ENCODE peak calls at places on chromosome 20, in four cellular contexts. S, J, R and N are unnamed samples.

GRCh38 chr20:63096681-63097335 is 90.0 kb upstream of the BHLHE23 start:
- DNase-seq in R (no peak), S (no peak), J (no peak), N (no peak)

GRCh38 chr20:55232647-55233046 is 757.3 kb downstream of the DOK5 start:
- DNase-seq in J (no peak), S (no peak), R (no peak), N (no peak)

GRCh38 chr20:19552144-19552895 is 205.7 kb upstream of the RIN2 start:
- DNase-seq in S (peak), R (no peak), J (no peak), N (no peak)

GRCh38 chr20:20711413-20711812 is 1.0 kb downstream of the RALGAPA2 start:
- DNase-seq in J (no peak), S (no peak), R (no peak), N (no peak)

GRCh38 chr20:40009542-40009941 is 679.5 kb downstream of the MAFB start:
- DNase-seq in J (no peak), R (no peak), S (no peak), N (no peak)

GRCh38 chr20:42313704-42314103 is 695.5 kb upstream of the CHD6 start:
- DNase-seq in R (no peak), J (no peak), S (no peak), N (no peak)

GRCh38 chr20:58645277-58645968 is 5.7 kb upstream of the STX16 start:
- DNase-seq in S (peak), J (no peak), R (no peak), N (no peak)

GRCh38 chr20:9323622-9324021 is 190.8 kb upstream of the LAMP5 start:
- DNase-seq in J (peak), R (peak), S (peak), N (no peak)

GRCh38 chr20:11687546-11688292 is 230.0 kb upstream of the BTBD3 start:
- DNase-seq in J (no peak), S (peak), R (no peak), N (no peak)

GRCh38 chr20:64146301-64146935 is 17.8 kb upstream of the MYT1 start:
- DNase-seq in S (no peak), J (no peak), R (no peak), N (no peak)

GRCh38 chr20:48995599-48995998 is 50.5 kb upstream of the CSE1L start:
- DNase-seq in R (no peak), J (no peak), S (no peak), N (no peak)

GRCh38 chr20:43925786-43926185 is 11.1 kb downstream of the TOX2 start:
- DNase-seq in S (no peak), J (no peak), R (no peak), N (no peak)

GRCh38 chr20:54263266-54263665 is 55.4 kb downstream of the PFDN4 start:
- DNase-seq in J (no peak), R (no peak), S (no peak), N (no peak)

GRCh38 chr20:61963149-61963548 is 102.5 kb downstream of the TAF4 start:
- DNase-seq in S (no peak), R (no peak), J (no peak), N (no peak)

GRCh38 chr20:43862438-43862837 is 52.2 kb upstream of the TOX2 start:
- DNase-seq in R (no peak), J (no peak), S (no peak), N (no peak)

GRCh38 chr20:31590717-31591225 is 14.3 kb upstream of the ID1 start:
- DNase-seq in R (peak), J (no peak), S (no peak), N (no peak)

GRCh38 chr20:46011631-46012482 is 3.1 kb downstream of the MMP9 start:
- DNase-seq in R (peak), S (peak), J (peak), N (no peak)

GRCh38 chr20:58647162-58647813 is 3.8 kb upstream of the STX16 start:
- DNase-seq in J (no peak), S (no peak), R (no peak), N (no peak)

GRCh38 chr20:38889792-38890496 is 36.3 kb upstream of the FAM83D start:
- DNase-seq in J (no peak), R (peak), S (no peak), N (no peak)

GRCh38 chr20:46333136-46333991 is 25.1 kb upstream of the CDH22 start:
- DNase-seq in R (no peak), J (no peak), S (no peak), N (no peak)

GRCh38 chr20:50284811-50285375 is 94.3 kb downstream of the CEBPB start:
- DNase-seq in S (no peak), R (no peak), J (no peak), N (no peak)

GRCh38 chr20:38623061-38623460 is 21.5 kb downstream of the ARHGAP40 start:
- DNase-seq in S (no peak), R (no peak), J (no peak), N (no peak)

GRCh38 chr20:49905415-49906091 is 9.8 kb downstream of the SPATA2 start:
- DNase-seq in J (no peak), S (no peak), R (no peak), N (no peak)

GRCh38 chr20:46894579-46894958 is at the start of gene EYA2:
- DNase-seq in R (no peak), S (no peak), J (no peak), N (no peak)

GRCh38 chr20:57380081-57380750 is 11.0 kb upstream of the RBM38 start:
- DNase-seq in S (no peak), R (no peak), J (no peak), N (no peak)

GRCh38 chr20:11790047-11790446 is 127.6 kb upstream of the BTBD3 start:
- DNase-seq in S (no peak), R (no peak), J (no peak), N (no peak)

GRCh38 chr20:15699431-15700146 is 873.7 kb downstream of the KIF16B start:
- DNase-seq in R (no peak), J (no peak), S (no peak), N (no peak)

GRCh38 chr20:60013296-60014142 is 55.3 kb downstream of the CDH26 start:
- DNase-seq in S (no peak), R (no peak), J (no peak), N (no peak)

GRCh38 chr20:45957021-45957941 is 14.7 kb downstream of the ZNF335 start:
- DNase-seq in J (no peak), R (no peak), S (no peak), N (no peak)

GRCh38 chr20:44123874-44124535 is 63.0 kb downstream of the JPH2 start:
- DNase-seq in R (no peak), J (no peak), S (no peak), N (no peak)

GRCh38 chr20:59662856-59663512 is 58.6 kb downstream of the PHACTR3 start:
- DNase-seq in R (no peak), S (no peak), J (no peak), N (no peak)

GRCh38 chr20:49899551-49900383 is 15.6 kb downstream of the SPATA2 start:
- DNase-seq in J (no peak), R (no peak), S (no peak), N (no peak)

GRCh38 chr20:44017905-44018683 is 103.4 kb downstream of the TOX2 start:
- DNase-seq in J (peak), S (no peak), R (peak), N (peak)

GRCh38 chr20:62740286-62741141 is 31.9 kb downstream of the NTSR1 start:
- DNase-seq in J (peak), S (peak), R (peak), N (peak)

GRCh38 chr20:21570285-21570992 is 56.6 kb upstream of the NKX2-2 start:
- DNase-seq in R (no peak), J (no peak), S (no peak), N (no peak)

GRCh38 chr20:58523072-58523681 is 8.0 kb upstream of the APCDD1L start:
- DNase-seq in R (no peak), S (no peak), J (no peak), N (no peak)

GRCh38 chr20:63962426-63963347 is 6.5 kb upstream of the UCKL1 start:
- DNase-seq in J (no peak), R (no peak), S (no peak), N (no peak)

GRCh38 chr20:4512891-4513550 is 208.7 kb upstream of the PRND start:
- DNase-seq in S (peak), R (no peak), J (peak), N (peak)

GRCh38 chr20:23047738-23048214 is 1.7 kb downstream of the THBD start:
- DNase-seq in R (no peak), S (no peak), J (no peak), N (no peak)
- TF ChIP-seq TCF7L2 in R (no peak), S (no peak), J (no peak), N (no peak)

DNA sequence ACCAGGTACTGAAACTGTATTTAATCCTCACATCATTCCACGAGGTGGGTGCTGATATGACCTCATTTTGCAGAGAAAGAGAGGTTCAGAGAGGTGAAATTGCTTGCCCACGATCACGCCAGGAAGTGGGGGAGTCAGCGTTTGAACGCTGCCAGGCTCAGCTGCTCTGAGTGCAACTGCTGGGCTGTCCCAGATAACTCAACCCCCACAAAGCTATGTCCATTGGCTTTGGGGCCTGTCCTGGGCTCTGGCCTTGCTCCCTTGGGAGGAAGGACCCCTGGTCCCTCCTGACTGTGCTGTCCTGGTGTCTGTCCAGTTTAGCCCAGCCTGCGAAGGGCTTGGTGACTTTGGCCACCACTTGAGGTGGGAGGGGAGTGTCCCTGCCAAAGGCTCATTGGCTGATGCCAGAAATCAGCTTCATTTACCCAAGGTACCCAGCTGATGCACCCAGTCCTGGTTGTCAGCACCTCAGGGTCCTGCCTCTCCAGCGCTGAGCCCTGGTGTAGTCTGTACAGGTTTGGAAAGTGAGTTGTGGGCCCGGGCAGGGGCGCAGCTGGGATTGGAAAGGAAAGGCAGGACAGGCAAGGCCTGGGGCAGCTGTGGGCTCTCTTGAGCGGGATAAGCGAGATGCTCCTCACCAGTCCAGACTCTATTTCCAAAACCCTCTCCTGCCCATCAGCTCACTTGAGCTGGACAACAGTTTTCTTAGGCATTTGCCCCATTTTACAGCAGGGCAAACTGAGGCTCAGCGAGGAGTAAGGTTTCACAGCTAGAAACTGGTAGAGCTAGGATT is 38.5 kb downstream of the SUN5 start:
- DNase-seq in R (no peak), J (no peak), S (no peak), N (no peak)
- TF ChIP-seq TCF7L2 in R (no peak), J (no peak), S (no peak), N (no peak)

GRCh38 chr20:51570755-51571469 is 28.4 kb upstream of the NFATC2 start:
- DNase-seq in J (no peak), S (no peak), R (no peak), N (no peak)
- TF ChIP-seq TCF7L2 in J (no peak), S (no peak), R (no peak), N (no peak)

DNA sequence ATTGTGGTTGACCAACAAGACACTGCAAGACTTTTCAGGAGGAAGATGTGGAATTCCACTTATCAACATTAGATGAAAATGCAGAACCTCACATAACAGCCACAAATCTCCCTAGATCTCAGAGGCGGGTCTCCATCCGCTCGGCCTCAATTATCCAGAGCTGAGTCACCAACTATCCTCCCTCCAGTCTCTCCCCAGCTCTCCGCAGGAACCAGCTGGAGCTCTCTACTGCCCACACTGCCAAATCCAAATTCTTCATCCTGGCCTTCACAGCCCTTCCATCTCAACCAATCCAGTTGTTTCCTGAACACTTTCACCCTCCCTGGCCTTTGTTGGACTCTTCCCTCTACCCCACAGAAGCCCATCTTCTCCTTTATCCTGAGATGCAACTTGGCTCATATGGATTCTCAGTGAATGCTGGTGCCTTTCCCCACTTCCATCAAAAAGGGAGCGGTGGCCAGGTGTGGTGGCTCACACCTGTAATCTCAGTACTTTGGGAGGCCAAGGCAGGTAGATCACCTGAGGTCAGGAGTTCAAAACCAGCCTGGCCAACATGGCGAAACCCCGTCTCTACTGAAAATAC is 3.5 kb upstream of the TGIF2 start:
- DNase-seq in R (peak), J (no peak), S (no peak), N (no peak)
- TF ChIP-seq TCF7L2 in R (no peak), J (no peak), S (no peak), N (no peak)